ENCODE peak calls at places on chromosomes 5 and 9, in four cellular contexts. One of them, this sample, is unnamed.
A peak's percentile ranks its signal among the peaks of the same experiment; 100 is the strongest.

GRCh38 chr5:135340568-135340967 is 58.5 kb downstream of the MACROH2A1 start:
- DNase-seq in DND-41: no peak
- DNase-seq in left ventricle myocardium inferior: no peak
- DNase-seq in cardiac muscle cell: no peak
- DNase-seq in this sample: no peak

GRCh38 chr9:83964973-83965349 is 15.1 kb downstream of the HNRNPK start:
- DNase-seq in DND-41: no peak
- DNase-seq in left ventricle myocardium inferior: no peak
- DNase-seq in cardiac muscle cell: no peak
- DNase-seq in this sample: no peak

GRCh38 chr9:87256973-87257372 is 240.7 kb upstream of the DAPK1 start:
- DNase-seq in DND-41: no peak
- DNase-seq in left ventricle myocardium inferior: no peak
- DNase-seq in cardiac muscle cell: no peak
- DNase-seq in this sample: no peak

GRCh38 chr5:172102913-172103629 is 85.0 kb downstream of the STK10 start:
- DNase-seq in DND-41: no peak
- DNase-seq in left ventricle myocardium inferior: peak; percentile 63
- DNase-seq in cardiac muscle cell: peak; percentile 28
- DNase-seq in this sample: no peak

GRCh38 chr9:92095236-92095635 is 20.0 kb downstream of the SPTLC1 start:
- DNase-seq in DND-41: no peak
- DNase-seq in left ventricle myocardium inferior: no peak
- DNase-seq in cardiac muscle cell: no peak
- DNase-seq in this sample: no peak

GRCh38 chr5:132052520-132052919 is 7.9 kb upstream of the IL3 start:
- DNase-seq in DND-41: no peak
- DNase-seq in left ventricle myocardium inferior: peak; percentile 12
- DNase-seq in cardiac muscle cell: no peak
- DNase-seq in this sample: no peak

GRCh38 chr5:142281966-142282365 is 42.9 kb downstream of the SPRY4 start:
- DNase-seq in DND-41: no peak
- DNase-seq in left ventricle myocardium inferior: no peak
- DNase-seq in cardiac muscle cell: no peak
- DNase-seq in this sample: no peak

GRCh38 chr5:88729476-88730182 is 153.4 kb downstream of the MEF2C start:
- DNase-seq in DND-41: peak; percentile 55
- DNase-seq in left ventricle myocardium inferior: peak; percentile 15
- DNase-seq in cardiac muscle cell: peak; percentile 84
- DNase-seq in this sample: peak; percentile 55

GRCh38 chr9:90128587-90129190 is 513.9 kb downstream of the DIRAS2 start:
- DNase-seq in DND-41: no peak
- DNase-seq in left ventricle myocardium inferior: no peak
- DNase-seq in cardiac muscle cell: no peak
- DNase-seq in this sample: no peak

GRCh38 chr9:97982191-97982718 is 886 bp upstream of the ANP32B start:
- DNase-seq in DND-41: peak; percentile 26
- DNase-seq in left ventricle myocardium inferior: no peak
- DNase-seq in cardiac muscle cell: no peak
- DNase-seq in this sample: no peak

GRCh38 chr9:27470291-27470805 is 53.7 kb upstream of the IFNK start:
- DNase-seq in DND-41: no peak
- DNase-seq in left ventricle myocardium inferior: no peak
- DNase-seq in cardiac muscle cell: no peak
- DNase-seq in this sample: no peak

GRCh38 chr9:121566401-121567141 is 66.9 kb upstream of the GGTA1 start:
- DNase-seq in DND-41: no peak
- DNase-seq in left ventricle myocardium inferior: peak; percentile 58
- DNase-seq in cardiac muscle cell: no peak
- DNase-seq in this sample: no peak

GRCh38 chr5:76604838-76605237 is 18.4 kb downstream of the F2RL2 start:
- DNase-seq in DND-41: no peak
- DNase-seq in left ventricle myocardium inferior: no peak
- DNase-seq in cardiac muscle cell: no peak
- DNase-seq in this sample: no peak

GRCh38 chr9:127525426-127526188 is 74.3 kb downstream of the LRSAM1 start:
- DNase-seq in DND-41: peak; percentile 33
- DNase-seq in left ventricle myocardium inferior: no peak
- DNase-seq in cardiac muscle cell: no peak
- DNase-seq in this sample: peak; percentile 25

GRCh38 chr5:154654484-154655375 is 100.4 kb upstream of the LARP1 start:
- DNase-seq in DND-41: no peak
- DNase-seq in left ventricle myocardium inferior: no peak
- DNase-seq in cardiac muscle cell: no peak
- DNase-seq in this sample: no peak

GRCh38 chr5:142432961-142433360 is 108.1 kb upstream of the SPRY4 start:
- DNase-seq in DND-41: peak; percentile 91
- DNase-seq in left ventricle myocardium inferior: no peak
- DNase-seq in cardiac muscle cell: no peak
- DNase-seq in this sample: peak; percentile 82

GRCh38 chr5:129746884-129747283 is 1.0 kb upstream of the MINAR2 start:
- DNase-seq in DND-41: no peak
- DNase-seq in left ventricle myocardium inferior: no peak
- DNase-seq in cardiac muscle cell: peak; percentile 11
- DNase-seq in this sample: no peak

GRCh38 chr9:127021664-127022337 is 100.6 kb downstream of the ANGPTL2 start:
- DNase-seq in DND-41: no peak
- DNase-seq in left ventricle myocardium inferior: peak; percentile 89
- DNase-seq in cardiac muscle cell: peak; percentile 73
- DNase-seq in this sample: no peak

GRCh38 chr9:78235296-78235770 is 542 bp upstream of the CEP78 start:
- DNase-seq in DND-41: no peak
- DNase-seq in left ventricle myocardium inferior: no peak
- DNase-seq in cardiac muscle cell: no peak
- DNase-seq in this sample: no peak

GRCh38 chr5:38660194-38660668 is 103.8 kb upstream of the LIFR start:
- DNase-seq in DND-41: no peak
- DNase-seq in left ventricle myocardium inferior: no peak
- DNase-seq in cardiac muscle cell: peak; percentile 86
- DNase-seq in this sample: no peak

GRCh38 chr9:106880863-106881262 is 17.9 kb downstream of the ZNF462 start:
- DNase-seq in DND-41: no peak
- DNase-seq in left ventricle myocardium inferior: no peak
- DNase-seq in cardiac muscle cell: no peak
- DNase-seq in this sample: no peak

GRCh38 chr9:3028535-3028934 is 184.6 kb upstream of the PUM3 start:
- DNase-seq in DND-41: no peak
- DNase-seq in left ventricle myocardium inferior: no peak
- DNase-seq in cardiac muscle cell: no peak
- DNase-seq in this sample: no peak

GRCh38 chr9:71820516-71820915 is 52.2 kb upstream of the CEMIP2 start:
- DNase-seq in DND-41: no peak
- DNase-seq in left ventricle myocardium inferior: no peak
- DNase-seq in cardiac muscle cell: no peak
- DNase-seq in this sample: no peak

GRCh38 chr5:1110930-1111726 is 735 bp downstream of the SLC12A7 start:
- DNase-seq in DND-41: no peak
- DNase-seq in left ventricle myocardium inferior: peak; percentile 70
- DNase-seq in cardiac muscle cell: peak; percentile 55
- DNase-seq in this sample: peak; percentile 47

GRCh38 chr5:13946111-13946510 is 1.6 kb upstream of the DNAH5 start:
- DNase-seq in DND-41: no peak
- DNase-seq in left ventricle myocardium inferior: no peak
- DNase-seq in cardiac muscle cell: no peak
- DNase-seq in this sample: no peak

GRCh38 chr9:126523621-126524111 is 90.1 kb upstream of the LMX1B start:
- DNase-seq in DND-41: no peak
- DNase-seq in left ventricle myocardium inferior: no peak
- DNase-seq in cardiac muscle cell: no peak
- DNase-seq in this sample: peak; percentile 39

GRCh38 chr5:143008809-143009521 is 238.8 kb downstream of the ARHGAP26 start:
- DNase-seq in DND-41: peak; percentile 28
- DNase-seq in left ventricle myocardium inferior: no peak
- DNase-seq in cardiac muscle cell: no peak
- DNase-seq in this sample: peak; percentile 87

GRCh38 chr5:103901885-103902284 is 339.3 kb upstream of the NUDT12 start:
- DNase-seq in DND-41: no peak
- DNase-seq in left ventricle myocardium inferior: no peak
- DNase-seq in cardiac muscle cell: no peak
- DNase-seq in this sample: no peak

GRCh38 chr9:123938401-123938800 is 8.5 kb upstream of the DENND1A start:
- DNase-seq in DND-41: no peak
- DNase-seq in left ventricle myocardium inferior: no peak
- DNase-seq in cardiac muscle cell: no peak
- DNase-seq in this sample: no peak

GRCh38 chr5:127084656-127085055 is 11.4 kb upstream of the C5orf63 start:
- DNase-seq in DND-41: no peak
- DNase-seq in left ventricle myocardium inferior: no peak
- DNase-seq in cardiac muscle cell: no peak
- DNase-seq in this sample: no peak

GRCh38 chr5:59321631-59322030 is 571.9 kb downstream of the PDE4D start:
- DNase-seq in DND-41: no peak
- DNase-seq in left ventricle myocardium inferior: no peak
- DNase-seq in cardiac muscle cell: peak; percentile 7
- DNase-seq in this sample: no peak

GRCh38 chr5:59317772-59318205 is 575.7 kb downstream of the PDE4D start:
- DNase-seq in DND-41: no peak
- DNase-seq in left ventricle myocardium inferior: no peak
- DNase-seq in cardiac muscle cell: no peak
- DNase-seq in this sample: no peak

GRCh38 chr5:59319286-59319685 is 574.2 kb downstream of the PDE4D start:
- DNase-seq in DND-41: no peak
- DNase-seq in left ventricle myocardium inferior: no peak
- DNase-seq in cardiac muscle cell: no peak
- DNase-seq in this sample: no peak

GRCh38 chr5:59320420-59320819 is 573.1 kb downstream of the PDE4D start:
- DNase-seq in DND-41: no peak
- DNase-seq in left ventricle myocardium inferior: no peak
- DNase-seq in cardiac muscle cell: no peak
- DNase-seq in this sample: no peak

DNA sequence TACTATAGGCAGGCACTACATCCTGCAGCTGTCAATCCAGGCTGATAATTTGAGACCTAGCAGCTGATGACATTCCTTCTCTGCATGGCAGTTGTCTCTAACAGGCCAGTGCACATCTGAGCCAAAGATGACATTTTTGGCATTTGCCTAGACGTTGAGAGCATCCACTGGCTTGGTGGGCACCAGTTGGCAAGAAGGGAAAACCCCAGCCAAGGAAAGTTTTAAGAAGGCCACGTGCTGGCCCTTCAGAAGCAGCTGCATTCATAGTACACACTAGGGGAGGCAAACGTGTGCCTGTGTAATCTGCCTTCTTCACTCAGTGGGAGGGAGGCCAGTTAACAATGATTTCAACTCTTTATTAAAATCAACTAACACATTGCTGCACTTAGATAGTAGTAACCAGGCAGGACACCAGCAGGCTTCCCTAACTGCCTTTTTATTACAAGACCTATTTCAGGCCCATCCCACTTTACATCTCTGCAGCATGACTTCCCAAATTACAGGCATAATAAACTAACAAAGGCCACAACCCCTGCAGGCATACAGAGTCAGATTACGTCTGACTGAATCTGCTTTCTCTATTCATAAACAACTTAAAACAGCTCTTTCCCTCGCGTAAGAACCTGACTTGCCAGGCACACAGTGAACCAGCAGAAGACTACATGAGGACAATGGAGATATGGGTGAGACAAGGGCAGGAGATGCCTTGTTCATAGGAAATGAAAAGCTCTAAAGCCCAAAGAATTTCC is 576.3 kb downstream of the PDE4D start:
- DNase-seq in DND-41: no peak
- DNase-seq in left ventricle myocardium inferior: no peak
- DNase-seq in cardiac muscle cell: peak; percentile 21
- DNase-seq in this sample: no peak
- H3K4me3 ChIP-seq in DND-41: no peak overlapping the region
- H3K4me3 ChIP-seq in left ventricle myocardium inferior: peak overlapping the region; percentile 11
- H3K4me3 ChIP-seq in cardiac muscle cell: no peak overlapping the region
- H3K4me3 ChIP-seq in this sample: no peak overlapping the region

GRCh38 chr9:37944266-37944650 is 40.3 kb upstream of the SLC25A51 start:
- DNase-seq in DND-41: no peak
- DNase-seq in left ventricle myocardium inferior: no peak
- DNase-seq in cardiac muscle cell: no peak
- DNase-seq in this sample: no peak
- H3K4me1 ChIP-seq in DND-41: no peaks in the 10 kb centered on the region
- H3K4me1 ChIP-seq in left ventricle myocardium inferior: peaks cover 71% of the 10 kb centered on the region
- H3K4me1 ChIP-seq in cardiac muscle cell: peaks cover 38% of the 10 kb centered on the region
- H3K4me1 ChIP-seq in this sample: no peaks in the 10 kb centered on the region

GRCh38 chr9:73137914-73138313 is 13.8 kb upstream of the ANXA1 start:
- DNase-seq in DND-41: no peak
- DNase-seq in left ventricle myocardium inferior: no peak
- DNase-seq in cardiac muscle cell: no peak
- DNase-seq in this sample: no peak
- H3K4me3 ChIP-seq in DND-41: no peak overlapping the region
- H3K4me3 ChIP-seq in left ventricle myocardium inferior: no peak overlapping the region
- H3K4me3 ChIP-seq in cardiac muscle cell: no peak overlapping the region
- H3K4me3 ChIP-seq in this sample: no peak overlapping the region

GRCh38 chr9:131274674-131275331 is 1.5 kb downstream of the FAM78A start:
- DNase-seq in DND-41: peak; percentile 36
- DNase-seq in left ventricle myocardium inferior: peak; percentile 71
- DNase-seq in cardiac muscle cell: no peak
- DNase-seq in this sample: no peak
- H3K4me1 ChIP-seq in DND-41: peaks cover 53% of the 10 kb centered on the region
- H3K4me1 ChIP-seq in left ventricle myocardium inferior: peaks cover 90% of the 10 kb centered on the region
- H3K4me1 ChIP-seq in cardiac muscle cell: peaks cover 60% of the 10 kb centered on the region
- H3K4me1 ChIP-seq in this sample: peaks cover 38% of the 10 kb centered on the region

GRCh38 chr9:130780865-130781504 is 54.1 kb upstream of the ABL1 start:
- DNase-seq in DND-41: no peak
- DNase-seq in left ventricle myocardium inferior: peak; percentile 56
- DNase-seq in cardiac muscle cell: no peak
- DNase-seq in this sample: no peak
- H3K4me3 ChIP-seq in DND-41: no peak overlapping the region
- H3K4me3 ChIP-seq in left ventricle myocardium inferior: peak overlapping the region; percentile 23
- H3K4me3 ChIP-seq in cardiac muscle cell: no peak overlapping the region
- H3K4me3 ChIP-seq in this sample: no peak overlapping the region

DNA sequence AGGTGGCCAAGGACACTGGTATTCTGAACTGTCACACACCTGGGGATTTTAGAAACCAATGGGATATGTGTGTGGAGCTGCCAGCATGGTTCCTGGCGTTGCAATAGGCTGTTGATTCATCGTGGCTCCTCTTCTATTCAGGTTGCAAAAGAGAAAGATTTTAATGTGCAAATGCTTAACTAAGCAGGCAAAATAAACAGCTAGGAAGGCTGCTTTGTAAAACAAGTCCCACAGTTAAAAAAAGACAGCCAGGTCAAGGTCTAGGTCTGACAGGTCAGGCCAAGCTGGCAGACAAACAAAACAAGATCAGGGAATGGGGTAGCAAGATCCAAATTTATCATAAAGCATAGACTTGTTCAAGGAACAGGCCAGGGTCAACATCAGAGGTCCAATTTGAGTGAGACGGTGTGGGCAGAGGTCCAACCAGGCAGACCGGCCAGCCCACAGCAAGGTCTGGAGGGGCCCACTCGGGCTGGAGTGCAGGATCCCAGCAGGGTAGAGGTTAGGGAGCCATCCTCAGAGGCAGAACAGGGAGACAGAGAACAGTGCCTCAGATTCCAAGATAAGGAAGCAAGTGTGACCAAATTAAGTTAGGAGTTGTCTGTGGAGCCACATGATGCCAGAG is 45.6 kb downstream of the SUB1 start:
- DNase-seq in DND-41: no peak
- DNase-seq in left ventricle myocardium inferior: no peak
- DNase-seq in cardiac muscle cell: no peak
- DNase-seq in this sample: no peak
- H3K4me1 ChIP-seq in DND-41: no peaks in the 10 kb centered on the region
- H3K4me1 ChIP-seq in left ventricle myocardium inferior: peaks cover 24% of the 10 kb centered on the region
- H3K4me1 ChIP-seq in cardiac muscle cell: no peaks in the 10 kb centered on the region
- H3K4me1 ChIP-seq in this sample: no peaks in the 10 kb centered on the region

This sample was measured in CD4-positive, alpha-beta memory T cell.